ENCODE peak calls at places on chromosomes 6 and 20, in five cellular contexts. O is A549, B is progenitor cell of endocrine pancreas, Z is fibroblast of pulmonary artery, N is endothelial cell. G is an unnamed sample.

GRCh38 chr6:17962436-17963031 is 24.9 kb downstream of the KIF13A start:
- DNase-seq in O (no peak), B (no peak), Z (peak), N (no peak), G (no peak)

GRCh38 chr6:12208190-12208589 is 82.0 kb upstream of the EDN1 start:
- DNase-seq in O (no peak), B (no peak), Z (peak), N (no peak), G (no peak)

GRCh38 chr20:3314391-3314790 is 75.4 kb upstream of the SLC4A11 start:
- DNase-seq in O (no peak), B (no peak), Z (no peak), N (no peak), G (no peak)

GRCh38 chr6:150134280-150134920 is 8.4 kb upstream of the PPP1R14C start:
- DNase-seq in O (no peak), B (no peak), Z (no peak), N (no peak), G (no peak)

GRCh38 chr6:13063300-13063918 is 264.9 kb downstream of the TBC1D7 start:
- DNase-seq in O (no peak), B (no peak), Z (no peak), N (no peak), G (no peak)

GRCh38 chr20:51760905-51761544 is 7.2 kb downstream of the ATP9A start:
- DNase-seq in O (no peak), B (no peak), Z (peak), N (no peak), G (no peak)

GRCh38 chr20:35312348-35312747 is 20.1 kb upstream of the FAM83C start:
- DNase-seq in O (peak), B (no peak), Z (peak), N (no peak), G (no peak)

GRCh38 chr6:167565884-167566491 is 241.1 kb downstream of the TTLL2 start:
- DNase-seq in O (no peak), B (no peak), Z (peak), N (no peak), G (no peak)

GRCh38 chr6:1812034-1812433 is 202.3 kb downstream of the FOXC1 start:
- DNase-seq in O (no peak), B (no peak), Z (no peak), N (no peak), G (no peak)

GRCh38 chr20:584375-585301 is 25.5 kb downstream of the TCF15 start:
- DNase-seq in O (no peak), B (no peak), Z (no peak), N (no peak), G (no peak)

GRCh38 chr6:110217255-110217654 is 37.0 kb downstream of the CDC40 start:
- DNase-seq in O (no peak), B (no peak), Z (no peak), N (no peak), G (no peak)

GRCh38 chr20:25498280-25498606 is 87.1 kb downstream of the NINL start:
- DNase-seq in O (no peak), B (no peak), Z (no peak), N (no peak), G (no peak)

GRCh38 chr6:7309050-7309449 is 3.9 kb downstream of the SSR1 start:
- DNase-seq in O (no peak), B (no peak), Z (no peak), N (no peak), G (no peak)

GRCh38 chr6:110140650-110141049 is 38.8 kb downstream of the WASF1 start:
- DNase-seq in O (peak), B (no peak), Z (peak), N (no peak), G (no peak)

GRCh38 chr6:142763205-142763604 is 181.8 kb downstream of the HIVEP2 start:
- DNase-seq in O (no peak), B (no peak), Z (peak), N (no peak), G (no peak)

GRCh38 chr6:166942393-166943168 is 13.8 kb downstream of the RNASET2 start:
- DNase-seq in O (no peak), B (no peak), Z (peak), N (no peak), G (no peak)

GRCh38 chr6:107822154-107823046 is 1.7 kb downstream of the SCML4 start:
- DNase-seq in O (no peak), B (no peak), Z (no peak), N (no peak), G (peak)

GRCh38 chr20:45450097-45450818 is 19.3 kb upstream of the WFDC2 start:
- DNase-seq in O (peak), B (no peak), Z (peak), N (peak), G (peak)

GRCh38 chr20:219290-220115 is 7.6 kb upstream of the DEFB129 start:
- DNase-seq in O (peak), B (no peak), Z (peak), N (peak), G (peak)

GRCh38 chr6:167739721-167740475 is 86.8 kb upstream of the AFDN start:
- DNase-seq in O (no peak), B (no peak), Z (no peak), N (no peak), G (no peak)

GRCh38 chr6:106562001-106562400 is 67.3 kb downstream of the RTN4IP1 start:
- DNase-seq in O (no peak), B (no peak), Z (no peak), N (no peak), G (no peak)

GRCh38 chr6:52499026-52499425 is 77.8 kb downstream of the TRAM2 start:
- DNase-seq in O (no peak), B (no peak), Z (peak), N (no peak), G (no peak)

GRCh38 chr6:24401458-24401857 is 1.3 kb upstream of the MRS2 start:
- DNase-seq in O (no peak), B (no peak), Z (no peak), N (no peak), G (no peak)

GRCh38 chr6:4577406-4577805 is 198.8 kb upstream of the CDYL start:
- DNase-seq in O (no peak), B (no peak), Z (peak), N (no peak), G (no peak)

GRCh38 chr20:50294164-50295088 is 103.8 kb downstream of the CEBPB start:
- DNase-seq in O (no peak), B (no peak), Z (no peak), N (no peak), G (no peak)

GRCh38 chr6:85113934-85114582 is 335.8 kb upstream of the NT5E start:
- DNase-seq in O (no peak), B (no peak), Z (peak), N (no peak), G (no peak)

GRCh38 chr6:85114583-85114939 is 335.3 kb upstream of the NT5E start:
- DNase-seq in O (no peak), B (no peak), Z (no peak), N (no peak), G (no peak)

GRCh38 chr6:85115876-85116275 is 334.0 kb upstream of the NT5E start:
- DNase-seq in O (no peak), B (no peak), Z (no peak), N (no peak), G (no peak)

GRCh38 chr6:85116475-85116874 is 333.4 kb upstream of the NT5E start:
- DNase-seq in O (no peak), B (no peak), Z (no peak), N (no peak), G (no peak)

GRCh38 chr6:85118233-85118632 is 331.6 kb upstream of the NT5E start:
- DNase-seq in O (no peak), B (no peak), Z (no peak), N (no peak), G (no peak)
- TF ChIP-seq CTCF in O (no peak), B (peak), Z (peak), N (no peak), G (peak)

GRCh38 chr6:30131947-30132497 is 3.9 kb upstream of the TRIM40 start:
- DNase-seq in O (no peak), B (no peak), Z (no peak), N (no peak), G (no peak)
- TF ChIP-seq CTCF in O (no peak), B (no peak), Z (no peak), N (no peak), G (no peak)

GRCh38 chr6:47180633-47181032 is 129.1 kb downstream of the TNFRSF21 start:
- DNase-seq in O (peak), B (no peak), Z (peak), N (no peak), G (no peak)
- TF ChIP-seq CTCF in O (no peak), B (no peak), Z (no peak), N (no peak), G (no peak)

DNA sequence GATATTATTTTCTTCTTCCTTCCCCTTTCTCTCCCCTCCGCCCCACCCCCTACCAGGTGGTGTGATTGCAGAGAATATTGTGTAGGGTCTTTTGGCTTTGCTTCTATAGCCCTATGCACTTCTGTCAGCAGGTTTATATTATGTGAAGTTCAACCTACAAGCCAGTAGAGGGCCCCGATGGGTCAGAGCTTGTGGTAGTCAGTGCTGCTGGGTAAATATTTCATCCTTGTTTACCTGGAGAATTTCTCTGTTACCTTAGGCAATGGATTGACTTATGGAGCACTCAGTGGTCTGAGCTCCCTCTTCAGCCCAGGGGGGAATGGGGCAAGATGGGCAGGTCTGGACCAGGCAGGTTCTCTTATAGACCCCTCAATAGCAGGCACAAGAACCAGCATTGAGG is 720.9 kb downstream of the GRIK2 start:
- DNase-seq in O (no peak), B (no peak), Z (no peak), N (peak), G (peak)
- TF ChIP-seq CTCF in O (no peak), B (no peak), Z (no peak), N (peak), G (peak)

GRCh38 chr6:111764238-111765182 is 108.7 kb downstream of the FYN start:
- DNase-seq in O (no peak), B (no peak), Z (no peak), N (no peak), G (peak)

GRCh38 chr6:111761783-111762312 is 111.4 kb downstream of the FYN start:
- DNase-seq in O (no peak), B (no peak), Z (peak), N (no peak), G (no peak)

GRCh38 chr6:111766524-111766857 is 106.8 kb downstream of the FYN start:
- DNase-seq in O (no peak), B (no peak), Z (no peak), N (no peak), G (no peak)

GRCh38 chr6:111765681-111766523 is 107.3 kb downstream of the FYN start:
- DNase-seq in O (no peak), B (no peak), Z (peak), N (no peak), G (no peak)

GRCh38 chr6:111763381-111763780 is 109.9 kb downstream of the FYN start:
- DNase-seq in O (no peak), B (no peak), Z (peak), N (no peak), G (no peak)
- TF ChIP-seq CTCF in O (no peak), B (no peak), Z (no peak), N (no peak), G (no peak)

GRCh38 chr6:56550307-56550706 is 92.4 kb downstream of the DST start:
- DNase-seq in O (no peak), B (no peak), Z (peak), N (no peak), G (no peak)

GRCh38 chr6:56552212-56553130 is 90.2 kb downstream of the DST start:
- DNase-seq in O (no peak), B (no peak), Z (peak), N (no peak), G (no peak)

GRCh38 chr6:56551409-56552120 is 91.1 kb downstream of the DST start:
- DNase-seq in O (no peak), B (no peak), Z (no peak), N (no peak), G (no peak)

GRCh38 chr6:56547687-56548086 is 95.0 kb downstream of the DST start:
- DNase-seq in O (no peak), B (no peak), Z (no peak), N (no peak), G (no peak)

GRCh38 chr6:56549014-56549413 is 93.7 kb downstream of the DST start:
- DNase-seq in O (no peak), B (no peak), Z (peak), N (no peak), G (no peak)
- TF ChIP-seq CTCF in O (no peak), B (peak), Z (peak), N (no peak), G (no peak)

G was measured in GM13977.